ENCODE peak calls at places on chromosomes 1 and 21, in seven cellular contexts. U is stomach, B is esophagus muscularis mucosa, W is Peyer's patch, Q is IMR-90, Y is transverse colon, V is HCT116. D is an unnamed sample.

GRCh38 chr1:96843196-96843595 is 121.6 kb downstream of the PTBP2 start:
- DNase-seq in U (no peak), B (no peak), W (no peak), Q (peak; percentile 57), Y (no peak), V (no peak), D (no peak)

GRCh38 chr1:208332774-208333126 is 88.6 kb upstream of the PLXNA2 start:
- DNase-seq in U (no peak), B (no peak), W (no peak), Q (no peak), Y (no peak), V (no peak), D (no peak)

GRCh38 chr1:108059945-108060344 is 95.0 kb upstream of the VAV3 start:
- DNase-seq in U (no peak), B (no peak), W (no peak), Q (no peak), Y (no peak), V (no peak), D (no peak)

GRCh38 chr1:205536759-205537361 is 32.4 kb downstream of the CDK18 start:
- DNase-seq in U (peak; percentile 85), B (no peak), W (no peak), Q (no peak), Y (peak; percentile 76), V (no peak), D (peak; percentile 47)

GRCh38 chr1:21372383-21372782 is 67.6 kb upstream of the NBPF3 start:
- DNase-seq in U (no peak), B (no peak), W (no peak), Q (no peak), Y (no peak), V (no peak), D (no peak)

GRCh38 chr21:46325073-46325912 is 1.3 kb downstream of the PCNT start:
- DNase-seq in U (peak; percentile 37), B (no peak), W (peak; percentile 32), Q (peak; percentile 47), Y (peak; percentile 57), V (peak; percentile 28), D (peak; percentile 64)

GRCh38 chr1:71916894-71917293 is 365.4 kb downstream of the NEGR1 start:
- DNase-seq in U (no peak), B (no peak), W (no peak), Q (no peak), Y (no peak), V (no peak), D (no peak)

GRCh38 chr1:17233675-17234074 is 15.2 kb upstream of the PADI3 start:
- DNase-seq in U (peak; percentile 29), B (no peak), W (no peak), Q (peak; percentile 94), Y (peak; percentile 88), V (peak; percentile 92), D (peak; percentile 79)

GRCh38 chr1:22264464-22265330 is 121.8 kb upstream of the WNT4 start:
- DNase-seq in U (no peak), B (no peak), W (no peak), Q (no peak), Y (no peak), V (no peak), D (no peak)

GRCh38 chr1:4838231-4838630 is 183.8 kb downstream of the AJAP1 start:
- DNase-seq in U (no peak), B (no peak), W (no peak), Q (no peak), Y (no peak), V (no peak), D (no peak)

GRCh38 chr1:59276317-59276914 is 20.5 kb upstream of the FGGY start:
- DNase-seq in U (no peak), B (no peak), W (no peak), Q (no peak), Y (no peak), V (no peak), D (no peak)

GRCh38 chr1:40409467-40409866 is 35.9 kb downstream of the SMAP2 start:
- DNase-seq in U (no peak), B (no peak), W (peak; percentile 7), Q (no peak), Y (no peak), V (no peak), D (no peak)

GRCh38 chr1:40411294-40411693 is 37.8 kb downstream of the SMAP2 start:
- DNase-seq in U (no peak), B (no peak), W (no peak), Q (no peak), Y (no peak), V (no peak), D (no peak)

GRCh38 chr1:40405812-40406211 is 32.3 kb downstream of the SMAP2 start:
- DNase-seq in U (no peak), B (no peak), W (no peak), Q (no peak), Y (no peak), V (no peak), D (no peak)

GRCh38 chr1:40404670-40405462 is 31.3 kb downstream of the SMAP2 start:
- DNase-seq in U (no peak), B (no peak), W (peak; percentile 17), Q (peak; percentile 79), Y (no peak), V (peak; percentile 51), D (peak; percentile 33)

DNA sequence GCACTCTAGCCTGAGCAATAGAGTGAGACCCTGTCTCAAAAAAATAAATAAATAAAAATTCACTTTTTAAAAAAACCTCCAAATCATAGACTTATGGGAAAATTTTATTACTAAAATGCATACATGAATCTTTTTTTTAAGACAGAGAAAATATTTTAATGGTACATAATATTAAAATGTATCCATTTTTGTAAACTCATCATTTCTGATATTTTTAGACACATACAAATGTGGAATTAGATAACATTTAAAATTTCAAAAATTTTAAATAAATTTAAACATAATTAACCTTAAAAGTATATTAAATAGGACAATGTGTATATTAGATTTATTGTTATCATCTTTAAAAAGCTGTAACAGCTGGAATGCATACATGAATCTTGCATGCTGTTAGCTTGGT is 33.9 kb downstream of the SMAP2 start:
- DNase-seq in U (no peak), B (no peak), W (no peak), Q (no peak), Y (no peak), V (no peak), D (no peak)
- TF ChIP-seq POLR2A in U (no peak), B (no peak), W (no peak), Q (no peak), Y (no peak), V (no peak), D (no peak)

GRCh38 chr1:117495068-117495467 is 110.8 kb upstream of the TENT5C start:
- DNase-seq in U (no peak), B (no peak), W (no peak), Q (no peak), Y (no peak), V (no peak), D (no peak)

GRCh38 chr1:117499071-117499470 is 106.8 kb upstream of the TENT5C start:
- DNase-seq in U (no peak), B (no peak), W (no peak), Q (peak; percentile 58), Y (no peak), V (no peak), D (no peak)

GRCh38 chr1:117493906-117494305 is 111.9 kb upstream of the TENT5C start:
- DNase-seq in U (no peak), B (no peak), W (no peak), Q (no peak), Y (no peak), V (no peak), D (no peak)
- TF ChIP-seq POLR2A in U (no peak), B (no peak), W (no peak), Q (no peak), Y (no peak), V (no peak), D (no peak)

GRCh38 chr1:13583592-13583963 is at the start of gene PDPN:
- DNase-seq in U (no peak), B (no peak), W (no peak), Q (no peak), Y (peak; percentile 18), V (no peak), D (no peak)

GRCh38 chr1:13585599-13585965 is 1.9 kb downstream of the PDPN start:
- DNase-seq in U (no peak), B (no peak), W (no peak), Q (no peak), Y (no peak), V (no peak), D (no peak)

GRCh38 chr1:13582713-13583443 is 754 bp upstream of the PDPN start:
- DNase-seq in U (no peak), B (no peak), W (no peak), Q (no peak), Y (no peak), V (no peak), D (no peak)

GRCh38 chr1:13584876-13585598 is 1.4 kb downstream of the PDPN start:
- DNase-seq in U (no peak), B (no peak), W (no peak), Q (no peak), Y (no peak), V (no peak), D (no peak)

GRCh38 chr1:13583964-13584791 is 546 bp downstream of the PDPN start:
- DNase-seq in U (no peak), B (no peak), W (no peak), Q (no peak), Y (no peak), V (no peak), D (no peak)
- TF ChIP-seq POLR2A in U (no peak), B (no peak), W (no peak), Q (no peak), Y (no peak), V (no peak), D (no peak)

GRCh38 chr1:151510020-151510405 is 1.2 kb upstream of the CGN start:
- DNase-seq in U (no peak), B (no peak), W (no peak), Q (no peak), Y (peak; percentile 78), V (no peak), D (no peak)

GRCh38 chr1:151511636-151512215 is 539 bp downstream of the CGN start:
- DNase-seq in U (peak; percentile 65), B (no peak), W (peak; percentile 35), Q (no peak), Y (peak; percentile 66), V (no peak), D (peak; percentile 68)

GRCh38 chr1:151510614-151510956 is 602 bp upstream of the CGN start:
- DNase-seq in U (no peak), B (no peak), W (no peak), Q (no peak), Y (no peak), V (no peak), D (no peak)

GRCh38 chr1:151512326-151512725 is 1.1 kb downstream of the CGN start:
- DNase-seq in U (no peak), B (no peak), W (no peak), Q (no peak), Y (no peak), V (no peak), D (no peak)

DNA sequence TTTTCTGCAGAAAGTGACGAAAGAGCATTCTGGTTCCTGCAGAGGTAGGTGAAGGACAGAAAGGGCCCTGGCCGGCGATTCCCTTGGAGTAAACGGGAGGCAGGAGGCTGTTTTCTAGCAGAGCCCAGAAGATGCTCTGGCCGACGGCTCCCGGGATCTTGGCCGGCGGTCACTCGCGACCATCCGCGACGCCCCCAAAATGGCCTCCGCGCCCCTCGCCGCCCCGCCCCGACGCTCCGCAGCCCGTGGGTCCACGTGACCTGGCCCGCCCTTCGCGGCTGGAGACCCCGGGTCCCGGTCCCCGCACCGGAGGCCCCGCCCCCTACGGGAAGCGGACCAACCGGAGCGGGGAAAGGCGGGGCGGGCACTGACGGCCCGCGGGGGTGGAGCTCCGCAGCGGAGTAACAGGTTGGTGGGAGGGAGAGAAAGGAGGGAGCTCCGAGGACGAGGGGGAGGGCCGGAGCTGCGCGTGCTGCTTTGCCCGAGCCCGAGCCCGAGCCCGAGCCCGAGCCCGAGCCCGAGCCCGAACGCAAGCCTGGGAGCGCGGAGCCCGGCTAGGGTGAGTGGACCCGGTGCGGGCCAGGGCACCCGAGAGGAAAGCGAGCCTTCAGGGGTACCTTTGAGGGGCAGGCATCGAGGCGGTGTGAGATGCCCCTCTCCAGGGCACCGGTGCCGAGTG is at the start of gene CGN:
- DNase-seq in U (peak; percentile 93), B (peak; percentile 93), W (peak; percentile 88), Q (peak; percentile 75), Y (peak; percentile 93), V (no peak), D (peak; percentile 92)
- TF ChIP-seq POLR2A in U (no peak), B (no peak), W (peak; percentile 92), Q (no peak), Y (peak; percentile 74), V (no peak), D (no peak)